ENCODE peak calls at places on chromosomes 12 and 14, in four cellular contexts. P is PC-3, R is hepatocyte, X is OCI-LY7. B is an unnamed sample.

GRCh38 chr14:52911904-52912303 is 38.9 kb downstream of the FERMT2 start:
- DNase-seq in X (no peak), R (no peak), P (no peak), B (no peak)

GRCh38 chr14:101824339-101824727 is 62.8 kb downstream of the PPP2R5C start:
- DNase-seq in X (peak; percentile 47), R (no peak), P (no peak), B (no peak)

GRCh38 chr14:91117960-91118359 is 4.1 kb downstream of the DGLUCY start:
- DNase-seq in P (no peak), X (no peak), R (no peak), B (no peak)

GRCh38 chr12:31589896-31590729 is 823 bp downstream of the DENND5B start:
- DNase-seq in R (peak; percentile 83), P (peak; percentile 49), X (peak; percentile 81), B (peak; percentile 74)

GRCh38 chr14:85471156-85471555 is 58.8 kb upstream of the FLRT2 start:
- DNase-seq in P (no peak), X (no peak), R (no peak), B (no peak)

GRCh38 chr14:99660794-99661193 is 15.9 kb downstream of the HHIPL1 start:
- DNase-seq in P (no peak), R (no peak), X (no peak), B (no peak)

GRCh38 chr12:123142948-123143752 is 7.7 kb downstream of the PITPNM2 start:
- DNase-seq in P (no peak), R (peak; percentile 49), X (no peak), B (peak; percentile 27)

GRCh38 chr12:124512667-124513296 is 54.6 kb downstream of the NCOR2 start:
- DNase-seq in P (peak; percentile 98), R (peak; percentile 76), X (no peak), B (peak; percentile 70)

GRCh38 chr12:79531547-79531946 is 159.2 kb downstream of the PAWR start:
- DNase-seq in R (peak; percentile 13), P (peak; percentile 35), X (no peak), B (no peak)

GRCh38 chr12:104624529-104624928 is 167.8 kb downstream of the CHST11 start:
- DNase-seq in P (no peak), R (no peak), X (no peak), B (no peak)

GRCh38 chr12:85733984-85734383 is 102.2 kb downstream of the RASSF9 start:
- DNase-seq in R (no peak), X (no peak), P (no peak), B (no peak)

GRCh38 chr12:27627123-27627835 is 69.0 kb upstream of the REP15 start:
- DNase-seq in X (no peak), R (no peak), P (peak; percentile 87), B (no peak)

GRCh38 chr12:52877242-52877641 is 27.6 kb downstream of the KRT8 start:
- DNase-seq in R (no peak), P (no peak), X (no peak), B (no peak)

GRCh38 chr12:52383331-52383730 is 2.1 kb downstream of the KRT84 start:
- DNase-seq in P (no peak), R (no peak), X (no peak), B (no peak)

GRCh38 chr12:103793046-103793445 is 48.0 kb downstream of the NT5DC3 start:
- DNase-seq in X (no peak), R (no peak), P (no peak), B (no peak)

GRCh38 chr12:106090586-106091411 is 48.0 kb downstream of the NUAK1 start:
- DNase-seq in P (peak; percentile 80), X (no peak), R (peak; percentile 38), B (no peak)

GRCh38 chr14:22071001-22071400 is 397.4 kb upstream of the OR4E1 start:
- DNase-seq in R (no peak), X (peak; percentile 71), P (no peak), B (no peak)

GRCh38 chr12:23827353-23827752 is 122.1 kb downstream of the SOX5 start:
- DNase-seq in X (no peak), P (no peak), R (peak; percentile 13), B (no peak)

GRCh38 chr14:79161576-79161975 is 991.4 kb downstream of the NRXN3 start:
- DNase-seq in R (peak; percentile 59), P (no peak), X (no peak), B (no peak)

GRCh38 chr12:18430425-18431048 is 169.2 kb downstream of the PIK3C2G start:
- DNase-seq in X (peak; percentile 29), P (peak; percentile 69), R (peak; percentile 69), B (peak; percentile 56)

GRCh38 chr12:132625731-132626430 is 7.3 kb downstream of the P2RX2 start:
- DNase-seq in P (no peak), X (no peak), R (no peak), B (no peak)

GRCh38 chr14:45145214-45145613 is 9.5 kb downstream of the FANCM start:
- DNase-seq in P (no peak), X (no peak), R (no peak), B (no peak)

GRCh38 chr14:103845327-103845726 is 2.0 kb downstream of the PPP1R13B start:
- DNase-seq in P (peak; percentile 24), X (no peak), R (no peak), B (no peak)

GRCh38 chr14:99006271-99006670 is 265.7 kb downstream of the BCL11B start:
- DNase-seq in P (no peak), R (no peak), X (no peak), B (no peak)

GRCh38 chr12:108129017-108129812 is at the start of gene WSCD2:
- DNase-seq in P (peak; percentile 30), X (no peak), R (peak; percentile 82), B (peak; percentile 85)

GRCh38 chr14:61213930-61214329 is 67.2 kb downstream of the TMEM30B start:
- DNase-seq in R (no peak), X (no peak), P (peak; percentile 31), B (no peak)

GRCh38 chr12:96392397-96392796 is 7.8 kb downstream of the CDK17 start:
- DNase-seq in X (no peak), P (no peak), R (no peak), B (no peak)

GRCh38 chr12:96396914-96397313 is 3.3 kb downstream of the CDK17 start:
- DNase-seq in R (no peak), P (no peak), X (no peak), B (no peak)

GRCh38 chr12:96396209-96396608 is 4.0 kb downstream of the CDK17 start:
- DNase-seq in R (no peak), X (no peak), P (no peak), B (no peak)

GRCh38 chr12:96397756-96398421 is 2.4 kb downstream of the CDK17 start:
- DNase-seq in P (peak; percentile 15), X (no peak), R (no peak), B (no peak)

DNA sequence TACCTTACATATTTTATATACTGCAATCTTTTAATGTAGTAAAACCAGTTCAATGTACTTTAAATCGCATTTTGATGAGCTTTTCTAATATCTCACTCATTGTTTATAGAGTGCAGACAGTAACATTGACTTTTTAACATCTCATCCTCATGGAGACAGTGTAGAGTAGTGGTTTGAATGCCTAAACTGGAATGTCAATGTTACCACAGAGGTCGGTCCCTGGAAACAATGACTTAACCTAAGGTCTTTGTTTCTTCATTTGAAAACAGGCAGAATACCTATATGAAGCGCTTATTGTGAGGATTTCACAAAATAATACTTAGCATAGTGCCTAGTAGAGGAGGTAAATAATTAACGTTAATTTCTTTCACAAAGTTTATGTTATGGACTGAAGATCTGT is 5.0 kb downstream of the CDK17 start:
- DNase-seq in P (no peak), R (no peak), X (no peak), B (no peak)
- TF ChIP-seq CTCF in P (no peak), R (no peak), X (no peak), B (no peak)

DNA sequence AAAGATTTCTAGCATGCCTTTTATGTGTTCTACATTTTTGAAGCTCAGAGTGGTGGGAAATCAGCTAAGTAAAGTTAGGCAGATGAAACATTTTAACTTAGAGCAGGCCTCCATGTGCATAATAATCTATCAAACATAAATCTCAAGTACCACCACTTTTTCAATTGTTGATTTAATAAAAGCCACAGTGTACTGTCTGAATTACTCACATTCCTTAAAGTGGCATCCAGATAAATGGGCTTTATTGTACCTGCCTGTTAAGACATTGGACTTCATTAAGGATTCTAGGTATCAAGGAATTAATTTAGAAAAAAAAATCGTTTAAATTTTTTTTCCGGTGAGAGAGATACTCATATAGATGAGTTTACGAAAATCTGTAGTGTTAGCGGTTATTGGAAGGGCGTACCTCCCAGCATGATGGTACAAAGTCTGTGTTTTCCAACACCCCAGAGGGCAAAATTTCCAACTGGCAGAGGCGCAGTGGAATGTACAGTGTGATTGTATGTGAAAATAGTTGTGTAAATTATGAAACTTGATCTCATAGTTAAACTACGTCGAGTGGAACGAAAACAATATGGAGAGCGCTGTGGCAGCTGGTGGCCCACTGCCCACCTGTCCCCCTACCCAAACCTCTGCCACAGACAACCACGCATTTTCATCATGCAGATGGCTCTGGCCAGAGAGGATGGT is 25.0 kb downstream of the ELK3 start:
- DNase-seq in P (peak; percentile 63), R (no peak), X (no peak), B (no peak)
- H3K4me3 ChIP-seq in P (peak overlapping the region; percentile 60), R (no peak overlapping the region), X (no peak overlapping the region), B (no peak overlapping the region)

GRCh38 chr12:46363582-46364299 is 8.8 kb downstream of the SLC38A2 start:
- DNase-seq in P (no peak), X (no peak), R (no peak), B (no peak)

GRCh38 chr12:46366771-46367170 is 5.8 kb downstream of the SLC38A2 start:
- DNase-seq in R (no peak), X (no peak), P (no peak), B (no peak)

GRCh38 chr12:46364300-46364696 is 8.3 kb downstream of the SLC38A2 start:
- DNase-seq in R (no peak), P (no peak), X (no peak), B (no peak)

GRCh38 chr12:46365951-46366379 is 6.6 kb downstream of the SLC38A2 start:
- DNase-seq in P (peak; percentile 53), X (no peak), R (no peak), B (no peak)

GRCh38 chr12:46364777-46365580 is 7.6 kb downstream of the SLC38A2 start:
- DNase-seq in R (peak; percentile 42), P (peak; percentile 89), X (no peak), B (no peak)
- H3K4me1 ChIP-seq in R (peaks cover 55% of the 10 kb centered on the region), P (peaks cover 53% of the 10 kb centered on the region), X (peaks cover 10% of the 10 kb centered on the region), B (peaks cover 12% of the 10 kb centered on the region)

GRCh38 chr12:49298160-49298559 is 3.2 kb downstream of the PRPH start:
- DNase-seq in P (peak; percentile 44), R (no peak), X (no peak), B (peak; percentile 46)
- TF ChIP-seq CTCF in P (peak; percentile 58), R (no peak), X (peak; percentile 33), B (peak; percentile 34)

DNA sequence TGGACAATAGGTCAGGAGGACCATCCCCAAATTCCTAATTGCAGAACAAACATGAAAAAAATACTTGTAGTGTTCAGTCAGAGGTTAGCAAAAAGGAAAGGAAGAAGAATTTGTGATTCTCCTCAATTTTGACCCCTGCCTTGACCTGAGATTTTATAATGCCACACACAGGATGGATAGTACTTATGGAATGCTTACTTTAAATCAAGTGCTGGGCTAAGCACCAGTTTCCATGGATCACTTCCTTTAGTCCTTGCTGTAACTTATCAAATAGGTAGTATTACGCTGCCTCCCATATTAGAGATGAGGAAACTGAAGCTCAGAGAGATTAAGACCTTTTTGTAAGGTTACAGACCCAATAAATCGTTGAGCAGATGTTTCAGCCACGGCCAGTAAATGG is 81.2 kb upstream of the OVCH1 start:
- DNase-seq in R (no peak), X (no peak), P (peak; percentile 59), B (no peak)
- H3K4me3 ChIP-seq in R (no peak overlapping the region), X (no peak overlapping the region), P (no peak overlapping the region), B (no peak overlapping the region)

B was measured in BE2C.